ENCODE peak calls at places on chromosomes 11 and 22, in four cellular contexts. P, C, M and T are unnamed samples.

GRCh38 chr11:9094420-9094819 is 3.0 kb upstream of the SCUBE2 start:
- DNase-seq in P (no peak), C (no peak), M (no peak), T (no peak)

GRCh38 chr11:86582898-86583297 is 89.5 kb downstream of the ME3 start:
- DNase-seq in M (no peak), C (no peak), P (no peak), T (no peak)

GRCh38 chr11:106327134-106327533 is 249.7 kb downstream of the AASDHPPT start:
- DNase-seq in P (no peak), C (no peak), M (no peak), T (no peak)

GRCh38 chr11:40403321-40403720 is 1056.1 kb downstream of the LRRC4C start:
- DNase-seq in C (no peak), P (no peak), M (no peak), T (no peak)

GRCh38 chr22:42635531-42635930 is 4.9 kb downstream of the ATP5MGL start:
- DNase-seq in M (no peak), C (no peak), P (no peak), T (no peak)

GRCh38 chr11:35218956-35219355 is 80.0 kb downstream of the CD44 start:
- DNase-seq in P (no peak), C (no peak), M (no peak), T (no peak)

GRCh38 chr22:37454857-37455686 is 27.8 kb upstream of the ELFN2 start:
- DNase-seq in P (no peak), M (no peak), C (peak; percentile 59), T (no peak)

GRCh38 chr22:26708256-26709009 is 51.0 kb downstream of the MIAT start:
- DNase-seq in C (no peak), M (no peak), P (no peak), T (no peak)

GRCh38 chr11:108432783-108433182 is 34.5 kb downstream of the C11orf65 start:
- DNase-seq in C (no peak), P (no peak), M (no peak), T (no peak)

GRCh38 chr11:45144126-45145082 is 2.0 kb upstream of the PRDM11 start:
- DNase-seq in M (no peak), C (no peak), P (no peak), T (no peak)

GRCh38 chr11:62144641-62145255 is 20.9 kb downstream of the INCENP start:
- DNase-seq in P (no peak), C (peak; percentile 38), M (no peak), T (no peak)

GRCh38 chr11:34302046-34302921 is 55.5 kb downstream of the ABTB2 start:
- DNase-seq in M (no peak), C (no peak), P (no peak), T (no peak)

GRCh38 chr11:78470861-78471442 is 53.3 kb upstream of the GAB2 start:
- DNase-seq in P (no peak), M (no peak), C (no peak), T (no peak)

DNA sequence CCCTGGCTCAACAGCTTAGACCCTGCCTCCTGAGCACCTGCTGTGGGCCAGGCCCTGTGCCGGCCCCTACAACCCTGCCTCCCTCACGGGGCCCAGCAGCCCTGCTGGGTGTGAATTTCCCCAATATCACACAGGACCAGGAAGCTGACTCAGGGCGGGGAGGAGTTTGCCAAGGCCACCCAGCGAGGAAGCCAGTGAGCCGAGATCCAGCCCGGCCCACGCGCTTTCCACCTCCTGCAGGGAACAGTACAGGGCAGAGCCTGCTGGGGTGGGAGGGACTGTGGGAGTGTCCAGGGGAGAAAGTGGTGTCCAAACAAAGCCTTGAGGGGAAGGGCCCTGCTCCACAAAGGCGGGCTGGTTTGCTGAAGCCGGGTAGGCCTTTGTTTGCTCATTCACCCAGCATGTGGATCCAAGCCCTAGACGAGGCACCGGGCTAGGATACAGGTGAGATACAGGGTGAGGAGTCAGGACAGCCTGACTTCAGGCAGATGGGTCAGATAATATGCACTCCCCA is 26.8 kb downstream of the RPL3 start:
- DNase-seq in P (peak; percentile 77), C (peak; percentile 95), M (no peak), T (peak; percentile 35)
- H3K4me1 ChIP-seq in P (peaks cover 7% of the 10 kb centered on the region), C (peaks cover 52% of the 10 kb centered on the region), M (no peaks in the 10 kb centered on the region), T (peaks cover 56% of the 10 kb centered on the region)

DNA sequence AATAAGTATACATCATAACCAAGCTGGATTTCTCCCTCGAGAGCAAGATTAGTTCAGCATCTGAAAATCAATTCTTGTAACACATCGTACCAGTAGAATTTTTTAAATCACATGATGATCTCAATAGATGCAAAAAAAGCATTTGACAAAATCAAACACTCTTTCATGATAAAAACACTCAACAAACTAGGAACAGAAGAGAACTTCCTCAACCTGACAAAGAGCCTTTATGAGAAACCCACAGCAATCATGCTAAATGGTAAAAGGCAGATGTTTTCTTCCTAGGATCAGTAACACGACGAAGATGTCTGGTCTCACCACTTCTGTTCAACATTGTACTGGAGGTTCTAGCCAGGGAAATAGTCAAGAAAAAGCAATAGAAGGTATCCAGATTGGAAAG is 34.1 kb upstream of the TMPRSS4 start:
- DNase-seq in P (no peak), C (no peak), M (no peak), T (no peak)
- H3K4me1 ChIP-seq in P (no peaks in the 10 kb centered on the region), C (no peaks in the 10 kb centered on the region), M (peaks cover 56% of the 10 kb centered on the region), T (no peaks in the 10 kb centered on the region)

GRCh38 chr11:102457865-102458264 is 5.3 kb upstream of the TMEM123 start:
- DNase-seq in P (no peak), M (no peak), C (no peak), T (no peak)
- H3K4me1 ChIP-seq in P (peaks cover 44% of the 10 kb centered on the region), M (peaks cover 11% of the 10 kb centered on the region), C (peaks cover 43% of the 10 kb centered on the region), T (peaks cover 34% of the 10 kb centered on the region)

DNA sequence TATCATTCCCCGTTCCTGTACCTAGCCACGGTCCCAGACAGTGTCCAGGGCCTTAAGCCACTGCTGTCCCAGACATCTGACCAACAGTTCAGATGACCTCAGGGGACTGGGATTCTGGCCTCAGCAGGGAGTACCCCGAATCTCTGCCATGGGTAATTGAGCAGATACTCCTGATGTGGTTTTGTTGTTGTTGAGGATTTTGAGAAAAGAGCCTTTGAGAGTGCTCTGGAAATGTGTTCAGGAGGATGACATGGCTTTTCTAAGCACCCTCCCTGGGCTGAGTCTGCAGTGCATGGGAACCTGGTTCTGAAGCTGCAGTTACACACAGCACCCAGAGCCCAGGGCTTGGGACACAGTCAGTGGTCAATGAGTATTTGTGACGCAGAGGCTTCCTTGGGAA is 30.4 kb downstream of the ADAMTS15 start:
- DNase-seq in P (no peak), C (no peak), M (no peak), T (no peak)
- H3K4me1 ChIP-seq in P (peaks cover 6% of the 10 kb centered on the region), C (peaks cover 37% of the 10 kb centered on the region), M (no peaks in the 10 kb centered on the region), T (no peaks in the 10 kb centered on the region)

GRCh38 chr11:7577883-7578242 is 64.1 kb downstream of the PPFIBP2 start:
- DNase-seq in C (no peak), M (no peak), P (no peak), T (no peak)

GRCh38 chr11:7576671-7577225 is 62.9 kb downstream of the PPFIBP2 start:
- DNase-seq in P (no peak), M (no peak), C (no peak), T (no peak)

GRCh38 chr11:7578276-7578955 is 64.6 kb downstream of the PPFIBP2 start:
- DNase-seq in P (no peak), C (no peak), M (no peak), T (no peak)

GRCh38 chr11:7575841-7576451 is 62.1 kb downstream of the PPFIBP2 start:
- DNase-seq in M (no peak), C (no peak), P (no peak), T (no peak)

GRCh38 chr11:7577226-7577882 is 63.6 kb downstream of the PPFIBP2 start:
- DNase-seq in M (no peak), C (no peak), P (no peak), T (no peak)
- H3K4me1 ChIP-seq in M (peaks cover 13% of the 10 kb centered on the region), C (peaks cover 86% of the 10 kb centered on the region), P (peaks cover 35% of the 10 kb centered on the region), T (peaks cover 36% of the 10 kb centered on the region)

GRCh38 chr11:12229450-12230229 is 119.2 kb downstream of the MICAL2 start:
- DNase-seq in P (no peak), M (no peak), C (no peak), T (no peak)

GRCh38 chr11:12225046-12225739 is 114.8 kb downstream of the MICAL2 start:
- DNase-seq in M (no peak), C (no peak), P (no peak), T (no peak)

GRCh38 chr11:12224537-12224893 is 114.1 kb downstream of the MICAL2 start:
- DNase-seq in C (peak; percentile 87), M (peak; percentile 84), P (no peak), T (peak; percentile 48)

GRCh38 chr11:12223771-12224536 is 113.6 kb downstream of the MICAL2 start:
- DNase-seq in P (no peak), M (no peak), C (no peak), T (no peak)

DNA sequence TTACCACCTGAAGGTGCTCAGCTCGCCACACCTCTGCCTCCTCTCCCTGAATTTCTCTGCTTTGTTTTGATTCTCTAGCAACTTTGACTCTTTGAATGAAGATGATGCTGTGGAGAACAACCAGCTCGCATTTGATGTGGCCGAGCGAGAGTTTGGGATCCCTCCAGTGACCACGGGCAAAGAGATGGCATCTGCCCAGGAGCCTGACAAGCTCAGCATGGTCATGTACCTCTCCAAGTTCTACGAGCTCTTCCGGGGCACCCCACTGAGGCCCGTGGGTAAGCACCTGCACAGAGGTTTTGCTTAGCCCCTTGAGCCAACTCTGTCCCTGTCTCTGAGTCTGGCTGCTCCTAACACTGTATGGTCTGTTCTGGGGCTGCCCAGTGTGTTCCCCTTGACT is 115.7 kb downstream of the MICAL2 start:
- DNase-seq in C (no peak), P (no peak), M (no peak), T (no peak)
- H3K4me1 ChIP-seq in C (peaks cover 65% of the 10 kb centered on the region), P (no peaks in the 10 kb centered on the region), M (peaks cover 41% of the 10 kb centered on the region), T (peaks cover 32% of the 10 kb centered on the region)